ENCODE peak calls at places on chromosomes 4 and X, in seven cellular contexts. N is GM12878, K is HepG2, P is H1, L is SK-N-SH, U is HCT116, T is K562. Q is an unnamed sample.

GRCh38 chr4:38422850-38423249 is 241.1 kb upstream of the KLF3 start:
- DNase-seq in N (no peak), K (no peak), P (no peak), L (no peak), U (no peak), T (no peak), Q (no peak)

GRCh38 chr4:85842540-85842939 is 367.6 kb downstream of the ARHGAP24 start:
- DNase-seq in N (no peak), K (no peak), P (no peak), L (no peak), U (no peak), T (no peak), Q (no peak)

GRCh38 chr4:81130569-81130968 is 84.5 kb downstream of the PRKG2 start:
- DNase-seq in N (no peak), K (no peak), P (peak; percentile 52), L (no peak), U (no peak), T (no peak), Q (peak; percentile 18)

GRCh38 chr4:102008711-102009110 is 218.2 kb downstream of the BANK1 start:
- DNase-seq in N (no peak), K (no peak), P (no peak), L (no peak), U (no peak), T (no peak), Q (no peak)

GRCh38 chrX:154308108-154308946 is 12.7 kb downstream of the TKTL1 start:
- DNase-seq in N (no peak), K (peak; percentile 16), P (peak; percentile 84), L (peak; percentile 61), U (peak; percentile 24), T (peak; percentile 59), Q (peak; percentile 39)

GRCh38 chr4:99875073-99875472 is 19.2 kb downstream of the LAMTOR3 start:
- DNase-seq in N (no peak), K (no peak), P (no peak), L (no peak), U (no peak), T (no peak), Q (no peak)

GRCh38 chr4:72564184-72564583 is 4.8 kb downstream of the ADAMTS3 start:
- DNase-seq in N (no peak), K (no peak), P (no peak), L (no peak), U (no peak), T (no peak), Q (no peak)

GRCh38 chrX:136714626-136715599 is 65.8 kb downstream of the ARHGEF6 start:
- DNase-seq in N (no peak), K (no peak), P (no peak), L (no peak), U (no peak), T (no peak), Q (no peak)

DNA sequence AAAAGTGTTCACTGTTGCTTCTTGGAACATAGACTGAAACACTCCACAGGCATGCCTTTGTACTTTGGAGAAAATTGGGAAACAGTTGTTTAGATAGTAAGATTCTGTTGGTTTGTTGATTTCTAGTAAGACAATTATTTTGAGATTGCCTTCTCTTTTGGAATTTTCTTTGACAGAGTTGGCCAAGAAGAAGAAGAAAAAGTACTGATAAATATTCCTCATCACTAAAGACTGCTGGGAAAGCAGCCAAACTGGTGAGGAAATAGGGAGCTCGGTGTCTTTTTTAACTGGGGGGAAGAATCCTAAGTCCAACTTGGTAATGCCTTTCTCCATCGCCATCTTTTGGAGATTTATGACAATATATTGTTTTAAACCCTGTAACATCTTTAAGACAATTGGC is 370.7 kb downstream of the GPAT3 start:
- DNase-seq in N (no peak), K (no peak), P (no peak), L (no peak), U (no peak), T (no peak), Q (no peak)
- TF ChIP-seq YY1 in N (no peak), K (no peak), P (no peak), L (no peak), U (no peak), T (no peak), Q (no peak)

GRCh38 chr4:168557658-168558057 is 60.8 kb downstream of the PALLD start:
- DNase-seq in N (no peak), K (no peak), P (no peak), L (no peak), U (no peak), T (no peak), Q (no peak)

GRCh38 chr4:168560835-168561210 is 64.0 kb downstream of the PALLD start:
- DNase-seq in N (no peak), K (no peak), P (no peak), L (no peak), U (no peak), T (no peak), Q (no peak)

GRCh38 chr4:168560184-168560834 is 63.5 kb downstream of the PALLD start:
- DNase-seq in N (no peak), K (no peak), P (no peak), L (no peak), U (no peak), T (no peak), Q (no peak)

GRCh38 chr4:168555437-168555836 is 58.6 kb downstream of the PALLD start:
- DNase-seq in N (no peak), K (no peak), P (no peak), L (no peak), U (no peak), T (no peak), Q (no peak)

DNA sequence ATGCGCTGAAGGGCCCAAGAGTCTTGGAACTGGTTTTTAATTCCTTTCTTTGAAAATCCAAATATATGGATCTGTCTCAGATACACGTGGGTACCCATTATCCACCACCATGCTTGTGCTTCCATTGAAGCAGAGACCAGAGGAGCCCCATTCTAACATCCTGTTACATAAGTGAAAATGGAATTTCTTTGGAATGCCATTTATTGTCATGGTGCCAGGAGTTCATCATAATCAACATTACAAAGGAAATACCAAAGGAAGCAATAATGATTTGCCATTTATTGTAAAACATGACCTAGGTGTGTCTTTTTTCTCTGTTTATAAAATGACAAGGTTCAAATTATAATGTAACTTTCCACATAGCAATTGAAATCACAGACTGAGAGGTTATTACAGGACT is 61.7 kb downstream of the PALLD start:
- DNase-seq in N (no peak), K (no peak), P (no peak), L (no peak), U (no peak), T (no peak), Q (no peak)
- H3K9ac ChIP-seq in N (no peak overlapping the region), K (no peak overlapping the region), P (no peak overlapping the region), L (peak overlapping the region; percentile 37), U (peak overlapping the region; percentile 49), T (no peak overlapping the region), Q (no peak overlapping the region)

GRCh38 chr4:140158234-140159030 is 4.4 kb upstream of the MAML3 start:
- DNase-seq in N (no peak), K (no peak), P (no peak), L (peak; percentile 46), U (no peak), T (no peak), Q (no peak)

GRCh38 chr4:140162596-140162995 is 8.6 kb upstream of the MAML3 start:
- DNase-seq in N (no peak), K (no peak), P (no peak), L (no peak), U (no peak), T (no peak), Q (no peak)

GRCh38 chr4:140168936-140169335 is 15.0 kb upstream of the MAML3 start:
- DNase-seq in N (no peak), K (no peak), P (no peak), L (no peak), U (no peak), T (no peak), Q (no peak)

GRCh38 chr4:140168474-140168873 is 14.5 kb upstream of the MAML3 start:
- DNase-seq in N (no peak), K (no peak), P (no peak), L (no peak), U (no peak), T (no peak), Q (no peak)

DNA sequence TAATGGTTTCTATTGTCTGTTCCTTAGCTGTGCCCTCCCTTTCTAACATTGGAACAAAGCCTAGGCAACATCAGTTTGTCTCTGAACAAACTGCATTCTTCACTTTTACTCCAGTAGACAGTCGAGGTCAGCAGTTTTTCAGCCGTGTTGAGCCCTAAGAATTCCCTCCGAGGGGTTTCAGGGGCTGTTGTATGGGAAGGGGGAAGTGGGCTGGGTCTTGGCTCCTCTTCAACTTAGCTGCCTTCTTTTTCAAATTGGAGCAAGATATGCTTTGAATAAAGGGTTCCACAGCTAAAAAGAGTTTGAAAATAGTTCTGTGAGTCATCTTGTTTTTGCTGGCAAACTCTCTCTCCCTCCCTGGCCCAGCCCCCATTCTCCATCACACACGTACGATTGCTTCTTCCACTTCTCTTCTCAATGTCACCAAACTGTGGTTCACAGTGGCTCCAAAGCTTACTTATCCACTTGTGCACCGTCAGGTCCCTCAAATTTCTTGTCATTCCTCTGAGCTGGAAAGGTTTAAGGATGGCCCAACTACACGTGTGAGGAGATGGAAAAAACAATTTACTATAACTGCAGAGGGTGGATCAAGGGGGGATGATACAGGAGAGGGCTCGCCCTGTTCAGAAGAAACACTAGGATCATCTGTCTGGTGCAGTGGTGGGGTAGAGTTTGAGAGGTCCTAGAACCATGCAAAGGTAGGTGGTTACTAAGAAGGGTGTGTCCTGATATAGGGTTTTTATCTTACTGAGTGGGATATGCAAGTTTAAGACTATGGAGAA is 9.2 kb upstream of the MAML3 start:
- DNase-seq in N (no peak), K (no peak), P (no peak), L (no peak), U (no peak), T (no peak), Q (no peak)
- TF ChIP-seq YY1 in N (no peak), K (no peak), P (no peak), L (no peak), U (no peak), T (no peak), Q (no peak)

GRCh38 chr4:151228196-151229119 is 48.5 kb upstream of the PRSS48 start:
- DNase-seq in N (no peak), K (no peak), P (no peak), L (no peak), U (no peak), T (no peak), Q (no peak)

GRCh38 chr4:151223465-151223864 is 53.5 kb upstream of the PRSS48 start:
- DNase-seq in N (no peak), K (no peak), P (no peak), L (no peak), U (no peak), T (no peak), Q (no peak)

GRCh38 chr4:151227731-151228130 is 49.2 kb upstream of the PRSS48 start:
- DNase-seq in N (no peak), K (no peak), P (no peak), L (no peak), U (no peak), T (no peak), Q (no peak)

GRCh38 chr4:151231915-151232595 is 44.9 kb upstream of the PRSS48 start:
- DNase-seq in N (no peak), K (no peak), P (no peak), L (no peak), U (no peak), T (no peak), Q (no peak)

DNA sequence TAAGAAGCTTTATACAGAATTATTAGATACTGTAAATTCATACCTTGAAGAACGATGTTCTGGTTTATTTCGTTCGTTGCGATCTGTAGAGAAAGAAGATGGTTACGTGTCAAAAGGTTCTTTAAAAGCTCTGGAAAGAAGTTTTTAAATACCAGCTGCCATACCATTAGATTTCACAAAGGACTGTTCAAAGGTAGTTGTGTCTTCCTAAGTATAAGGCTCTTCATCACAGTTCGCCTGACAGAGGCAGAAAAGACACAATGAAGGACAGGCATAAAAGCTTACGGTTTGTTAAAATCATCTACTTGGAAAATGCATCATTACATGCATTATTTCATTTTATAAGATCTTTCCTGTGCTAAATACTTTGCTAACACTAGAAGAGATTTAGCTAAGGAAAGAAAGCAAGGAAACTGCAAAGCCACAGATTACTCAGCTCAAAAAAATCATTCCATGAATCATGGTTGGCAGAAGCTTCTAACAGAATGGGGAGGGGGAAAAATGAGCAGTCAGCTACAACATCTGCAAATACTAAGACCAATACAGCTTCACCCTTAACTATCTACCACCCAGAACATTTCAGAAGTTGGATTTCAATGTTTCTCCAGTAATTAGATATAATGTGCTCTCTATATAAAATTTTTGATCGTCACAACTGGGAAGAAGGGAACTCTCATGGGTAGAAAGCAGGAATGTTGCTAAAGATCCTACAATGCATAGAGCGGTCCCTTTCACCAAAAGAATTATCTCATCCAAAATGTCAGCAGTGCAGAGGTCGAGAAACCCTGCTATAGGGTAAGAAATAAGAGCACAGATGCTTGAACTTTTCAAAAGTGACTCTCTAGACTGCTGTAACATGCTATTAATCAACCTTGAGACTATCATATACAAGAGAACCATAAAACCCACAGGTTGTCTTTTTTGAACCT is 50.7 kb upstream of the PRSS48 start:
- DNase-seq in N (no peak), K (no peak), P (no peak), L (no peak), U (peak; percentile 24), T (no peak), Q (no peak)
- H3K9ac ChIP-seq in N (no peak overlapping the region), K (no peak overlapping the region), P (no peak overlapping the region), L (peak overlapping the region; percentile 66), U (peak overlapping the region; percentile 18), T (no peak overlapping the region), Q (no peak overlapping the region)

Q was measured in NT2/D1.